ENCODE peak calls at places on chromosomes 13 and 19, in seven cellular contexts. K, P, S, Q, Z, V and E are unnamed samples.

GRCh38 chr13:51221674-51222509 is at the start of gene FAM124A:
- DNase-seq in K (no peak), P (peak), S (peak), Q (no peak), Z (peak), V (peak), E (no peak)

GRCh38 chr19:418761-419632 is 10.1 kb upstream of the C2CD4C start:
- DNase-seq in K (no peak), P (no peak), S (no peak), Q (no peak), Z (peak), V (no peak), E (no peak)

GRCh38 chr13:110409581-110409992 is 102.5 kb downstream of the COL4A2 start:
- DNase-seq in K (no peak), P (no peak), S (peak), Q (no peak), Z (no peak), V (no peak), E (peak)

GRCh38 chr19:45667620-45668341 is at the start of gene GIPR:
- DNase-seq in K (no peak), P (peak), S (no peak), Q (no peak), Z (peak), V (peak), E (peak)

GRCh38 chr13:76723551-76724232 is 162.5 kb downstream of the KCTD12 start:
- DNase-seq in K (no peak), P (peak), S (peak), Q (no peak), Z (no peak), V (no peak), E (peak)

GRCh38 chr13:107866666-107867623 is 348.4 kb downstream of the LIG4 start:
- DNase-seq in K (no peak), P (peak), S (peak), Q (no peak), Z (no peak), V (peak), E (no peak)

GRCh38 chr19:7215176-7215575 is 79.0 kb downstream of the INSR start:
- DNase-seq in K (no peak), P (no peak), S (no peak), Q (no peak), Z (no peak), V (no peak), E (no peak)

GRCh38 chr13:30905932-30906383 is at the start of gene MEDAG:
- DNase-seq in K (peak), P (no peak), S (peak), Q (peak), Z (no peak), V (peak), E (peak)

GRCh38 chr19:55383789-55384575 is at the start of gene TMEM238:
- DNase-seq in K (no peak), P (peak), S (peak), Q (no peak), Z (peak), V (peak), E (peak)

GRCh38 chr13:19658192-19658591 is 24.7 kb downstream of the MPHOSPH8 start:
- DNase-seq in K (peak), P (no peak), S (no peak), Q (no peak), Z (no peak), V (no peak), E (no peak)

GRCh38 chr13:85266331-85266730 is 532.9 kb downstream of the SLITRK6 start:
- DNase-seq in K (no peak), P (no peak), S (no peak), Q (no peak), Z (no peak), V (no peak), E (no peak)

GRCh38 chr19:52296773-52297600 is at the start of gene ZNF480:
- DNase-seq in K (peak), P (peak), S (peak), Q (peak), Z (peak), V (peak), E (peak)
- TF ChIP-seq CTCF in K (no peak), P (no peak), S (no peak), Q (no peak), Z (peak), V (no peak), E (peak)

GRCh38 chr19:19260842-19261241 is 12.3 kb downstream of the TM6SF2 start:
- DNase-seq in K (no peak), P (peak), S (no peak), Q (no peak), Z (no peak), V (no peak), E (no peak)
- H3K27ac ChIP-seq in K (no peak), P (no peak), S (no peak), Q (no peak), Z (no peak), V (no peak), E (no peak)

DNA sequence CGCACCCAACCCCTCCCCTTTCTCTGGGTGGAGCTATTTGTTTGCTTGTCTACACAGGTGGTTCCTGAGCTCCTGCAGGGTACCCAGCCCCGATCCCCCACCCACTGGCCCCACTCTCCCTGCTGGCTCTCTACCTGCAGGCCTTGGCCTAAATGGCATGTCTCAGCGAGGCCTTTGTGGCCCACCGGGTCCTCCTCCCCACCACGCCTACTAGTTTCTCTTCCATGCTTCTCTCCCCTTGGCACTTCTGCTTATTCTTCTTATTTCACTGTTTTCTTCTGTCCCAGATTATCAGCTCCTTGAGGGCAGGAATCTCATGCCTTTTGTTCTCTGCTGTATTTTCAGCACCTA is 57.4 kb upstream of the ZNF536 start:
- DNase-seq in K (no peak), P (no peak), S (no peak), Q (no peak), Z (no peak), V (no peak), E (no peak)
- TF ChIP-seq CTCF in K (no peak), P (no peak), S (no peak), Q (no peak), Z (no peak), V (no peak), E (no peak)

DNA sequence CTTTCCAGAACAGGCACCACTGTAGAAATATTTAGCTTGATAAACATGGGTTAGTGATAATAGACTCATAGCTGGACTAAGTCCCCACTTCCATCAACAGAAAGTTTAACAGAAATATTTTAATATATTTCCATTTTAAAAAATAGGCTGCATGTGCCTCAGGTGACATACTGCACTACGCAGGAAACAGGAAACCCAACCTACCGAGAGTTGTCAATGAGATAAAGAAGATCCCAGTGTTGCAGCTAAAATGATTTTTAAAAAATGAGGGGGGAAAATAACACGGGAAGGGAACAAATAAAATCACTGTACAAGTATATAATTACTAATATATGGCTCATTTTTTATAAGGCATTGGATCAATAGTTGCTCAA is 154.8 kb downstream of the TBC1D4 start:
- DNase-seq in K (no peak), P (no peak), S (no peak), Q (no peak), Z (no peak), V (no peak), E (no peak)
- H3K27ac ChIP-seq in K (no peak), P (no peak), S (no peak), Q (peak), Z (peak), V (peak), E (no peak)

GRCh38 chr19:13804830-13805683 is 9.8 kb downstream of the ZSWIM4 start:
- DNase-seq in K (no peak), P (peak), S (no peak), Q (no peak), Z (peak), V (peak), E (no peak)
- TF ChIP-seq CTCF in K (peak), P (peak), S (peak), Q (no peak), Z (peak), V (peak), E (peak)

DNA sequence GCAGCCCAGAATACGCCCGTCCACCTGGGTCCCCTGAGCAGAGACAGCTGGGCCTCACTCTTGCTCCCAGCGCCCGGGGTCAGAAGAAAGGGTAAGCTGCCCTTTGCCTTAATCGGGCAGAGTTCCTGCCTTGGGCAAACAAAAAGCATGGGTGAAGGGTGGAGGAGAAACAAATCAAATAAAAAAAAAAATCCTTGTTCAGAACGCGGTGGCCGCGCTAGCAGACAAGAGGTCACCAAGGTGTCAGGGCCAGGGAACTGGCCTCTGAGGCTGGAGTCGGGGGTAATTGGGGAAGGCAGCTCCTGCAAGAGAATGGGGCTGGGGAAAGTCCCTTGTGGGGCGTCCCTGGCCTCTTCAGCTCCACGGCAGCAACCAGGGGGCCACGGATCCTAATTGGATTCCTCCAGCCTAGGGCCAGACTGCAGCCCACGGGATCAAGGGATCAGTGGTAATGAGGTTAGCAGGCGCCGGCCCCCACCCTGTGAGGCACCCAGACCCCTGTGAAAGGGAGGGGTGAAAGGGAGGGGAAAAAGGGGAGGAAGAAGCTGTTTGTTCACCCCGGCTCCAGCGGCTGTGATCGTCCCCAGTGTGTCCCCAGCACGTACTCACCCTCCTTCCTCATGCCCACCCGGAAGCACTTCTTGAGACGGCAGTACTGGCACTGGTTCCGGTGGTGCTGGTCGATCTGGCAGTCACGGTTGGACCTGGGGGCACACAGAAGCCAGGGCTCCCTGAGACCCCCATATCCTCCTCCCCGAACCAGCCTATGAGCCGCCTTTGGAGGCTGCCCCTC is 5.5 kb downstream of the NR2F6 start:
- DNase-seq in K (no peak), P (no peak), S (no peak), Q (no peak), Z (no peak), V (no peak), E (no peak)
- H3K27ac ChIP-seq in K (peak), P (peak), S (no peak), Q (no peak), Z (no peak), V (no peak), E (no peak)

DNA sequence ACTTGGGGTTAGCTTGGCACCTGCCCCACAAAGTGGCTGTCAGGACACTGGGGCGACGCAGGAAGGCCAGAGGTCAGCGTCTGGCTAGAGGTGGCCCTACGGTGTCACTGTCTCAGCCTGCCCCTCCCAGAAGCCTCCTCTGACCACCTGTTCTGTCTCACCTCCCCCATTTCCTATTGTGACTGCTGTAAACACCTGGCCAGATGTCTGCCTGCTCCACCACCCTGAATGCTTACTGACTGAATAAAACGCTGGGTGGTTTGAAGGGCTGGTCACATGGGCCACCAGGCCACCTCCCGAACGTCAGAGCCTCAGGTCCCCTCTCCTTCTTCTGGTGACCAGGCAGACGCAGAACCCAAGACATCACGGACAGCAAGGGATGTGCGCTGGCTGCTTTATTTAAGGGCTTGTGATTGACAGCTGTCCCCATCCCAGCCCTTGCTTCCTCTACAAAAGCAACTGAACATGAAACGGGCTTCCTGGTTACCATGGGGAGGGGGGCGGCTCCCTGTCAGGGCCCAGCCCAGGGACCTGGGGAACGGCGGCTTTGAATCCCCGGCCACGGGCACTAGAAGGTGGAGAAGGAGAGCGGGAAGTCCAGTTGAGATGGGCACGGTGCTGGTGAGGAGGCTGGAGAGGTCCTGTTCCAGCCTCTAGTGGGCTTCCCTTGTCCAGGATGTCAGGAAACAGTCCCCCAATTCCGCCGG is 6.2 kb downstream of the ELOF1 start:
- DNase-seq in K (no peak), P (no peak), S (no peak), Q (no peak), Z (no peak), V (no peak), E (no peak)
- TF ChIP-seq CTCF in K (no peak), P (no peak), S (no peak), Q (no peak), Z (no peak), V (no peak), E (no peak)

GRCh38 chr19:49442793-49443365 is 1.6 kb upstream of the SLC17A7 start:
- DNase-seq in K (peak), P (peak), S (peak), Q (peak), Z (peak), V (peak), E (peak)

GRCh38 chr19:49441960-49442350 is 628 bp upstream of the SLC17A7 start:
- DNase-seq in K (no peak), P (no peak), S (no peak), Q (no peak), Z (no peak), V (no peak), E (no peak)

GRCh38 chr19:49442354-49442753 is 1.0 kb upstream of the SLC17A7 start:
- DNase-seq in K (no peak), P (peak), S (no peak), Q (no peak), Z (no peak), V (peak), E (no peak)

GRCh38 chr19:49441210-49441959 is at the start of gene SLC17A7:
- DNase-seq in K (no peak), P (peak), S (no peak), Q (no peak), Z (no peak), V (peak), E (no peak)

DNA sequence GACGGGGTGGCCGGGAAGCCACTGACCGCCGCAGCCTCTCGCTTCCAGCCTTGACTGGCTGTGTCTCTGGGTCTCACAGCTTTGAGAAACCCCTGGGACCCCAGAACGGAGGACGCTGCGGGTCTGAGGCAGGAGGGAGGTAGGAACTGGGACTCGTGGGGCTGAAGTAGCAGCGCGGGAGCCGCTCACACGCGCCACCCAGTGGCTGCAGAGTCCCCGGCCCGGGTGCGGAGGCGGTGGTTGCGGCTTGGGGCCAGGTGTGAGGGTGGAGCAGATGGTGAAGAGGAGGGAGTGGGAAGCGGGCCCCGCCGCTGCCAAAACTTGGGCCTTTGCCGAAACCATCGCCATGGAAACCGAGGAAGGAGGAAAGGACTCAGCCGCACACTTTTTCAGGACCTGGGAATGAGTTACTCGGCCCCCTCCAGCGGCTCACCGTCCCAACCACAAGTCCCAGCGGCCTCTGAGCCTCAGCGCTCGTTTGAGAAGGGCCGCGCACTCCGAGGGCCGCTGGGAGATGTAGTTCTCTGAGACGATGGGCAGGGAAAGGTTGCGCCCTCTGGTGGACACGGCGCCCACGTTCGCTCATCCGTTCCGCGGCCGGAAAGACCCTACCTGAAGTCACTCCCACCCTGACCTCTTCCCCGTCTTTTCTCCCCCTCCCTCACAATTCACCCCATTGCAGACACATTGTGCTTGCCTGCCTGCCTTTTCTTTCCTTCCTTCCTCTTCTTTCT is 2.2 kb upstream of the SLC17A7 start:
- DNase-seq in K (peak), P (peak), S (peak), Q (peak), Z (peak), V (peak), E (peak)
- H3K27ac ChIP-seq in K (peak), P (peak), S (peak), Q (peak), Z (peak), V (peak), E (no peak)